ENCODE peak calls at places on chromosomes 5 and 9, in eight cellular contexts. V, B, D, R, Y, M, Z and K are unnamed samples.

GRCh38 chr5:119031905-119032304 is 39.0 kb upstream of the DMXL1 start:
- DNase-seq in Y (no peak), Z (no peak), R (no peak), B (peak), D (no peak), M (no peak), V (peak), K (peak)

GRCh38 chr5:132198571-132198970 is 29.1 kb downstream of the P4HA2 start:
- DNase-seq in Z (no peak), Y (no peak), B (no peak), R (no peak), V (no peak), M (no peak), D (no peak), K (no peak)

GRCh38 chr5:68550031-68550430 is 334.5 kb downstream of the PIK3R1 start:
- DNase-seq in V (no peak), M (no peak), R (no peak), Y (no peak), D (no peak), B (no peak), Z (no peak), K (no peak)

GRCh38 chr9:133727876-133728441 is 10.2 kb downstream of the SARDH start:
- DNase-seq in M (peak), Z (no peak), D (peak), Y (no peak), B (no peak), V (no peak), R (no peak), K (no peak)

GRCh38 chr9:108184941-108185340 is 670.8 kb downstream of the ACTL7B start:
- DNase-seq in R (no peak), M (no peak), Y (no peak), V (no peak), B (peak), Z (no peak), D (no peak), K (no peak)

GRCh38 chr5:170903075-170903474 is 41.3 kb downstream of the RANBP17 start:
- DNase-seq in B (no peak), R (no peak), M (no peak), Y (no peak), V (no peak), Z (no peak), D (no peak), K (no peak)

GRCh38 chr9:68749579-68750159 is 44.6 kb downstream of the PIP5K1B start:
- DNase-seq in D (no peak), Y (no peak), V (no peak), R (no peak), Z (no peak), M (no peak), B (no peak), K (no peak)

GRCh38 chr9:4734150-4734549 is 6.9 kb downstream of the AK3 start:
- DNase-seq in M (no peak), Z (no peak), V (no peak), Y (no peak), D (no peak), R (no peak), B (no peak), K (no peak)

GRCh38 chr9:126312584-126313551 is 13.8 kb upstream of the MVB12B start:
- DNase-seq in M (no peak), V (no peak), D (no peak), B (no peak), Y (no peak), R (no peak), Z (no peak), K (no peak)

GRCh38 chr5:62347928-62348327 is 41.9 kb downstream of the KIF2A start:
- DNase-seq in Y (no peak), Z (no peak), R (no peak), V (no peak), M (no peak), D (no peak), B (no peak), K (no peak)

GRCh38 chr9:128819716-128820664 is 1.7 kb downstream of the ENDOG start:
- DNase-seq in M (peak), Z (no peak), R (no peak), V (no peak), B (no peak), Y (peak), D (no peak), K (no peak)

GRCh38 chr5:34684281-34684979 is 28.3 kb downstream of the RAI14 start:
- DNase-seq in M (no peak), Z (no peak), D (no peak), R (no peak), B (peak), Y (peak), V (peak), K (no peak)

GRCh38 chr5:149005077-149005892 is 57.6 kb downstream of the SH3TC2 start:
- DNase-seq in R (no peak), M (no peak), B (peak), D (no peak), V (no peak), Z (no peak), Y (no peak), K (no peak)

GRCh38 chr5:126544087-126544740 is 50.8 kb downstream of the ALDH7A1 start:
- DNase-seq in M (no peak), R (peak), V (peak), Z (no peak), D (peak), B (peak), Y (peak), K (no peak)

GRCh38 chr9:134217431-134218210 is 53.3 kb upstream of the RNU6ATAC start:
- DNase-seq in Z (peak), R (no peak), V (peak), B (no peak), D (no peak), M (no peak), Y (no peak), K (no peak)

GRCh38 chr5:53127107-53127506 is 17.6 kb upstream of the MOCS2 start:
- DNase-seq in D (no peak), Z (no peak), B (no peak), Y (no peak), M (no peak), V (no peak), R (no peak), K (no peak)

GRCh38 chr9:92180669-92181181 is 65.5 kb upstream of the SPTLC1 start:
- DNase-seq in D (no peak), B (peak), Y (no peak), R (no peak), M (no peak), V (no peak), Z (peak), K (no peak)

GRCh38 chr9:36901528-36901927 is 132.5 kb downstream of the PAX5 start:
- DNase-seq in Y (no peak), R (no peak), V (no peak), M (no peak), D (no peak), Z (no peak), B (no peak), K (no peak)

GRCh38 chr5:6235726-6236125 is 142.6 kb downstream of the MED10 start:
- DNase-seq in M (no peak), B (no peak), R (no peak), Y (no peak), V (no peak), D (no peak), Z (no peak), K (no peak)

GRCh38 chr5:149039501-149039900 is 23.4 kb downstream of the SH3TC2 start:
- DNase-seq in B (no peak), R (no peak), Z (peak), D (no peak), M (no peak), Y (no peak), V (no peak), K (peak)

GRCh38 chr5:135041145-135041587 is 7.1 kb upstream of the PITX1 start:
- DNase-seq in R (no peak), V (no peak), B (no peak), D (no peak), Y (no peak), M (no peak), Z (no peak), K (no peak)

GRCh38 chr9:127825319-127826051 is 22.8 kb downstream of the FPGS start:
- DNase-seq in R (peak), M (peak), B (no peak), Z (no peak), D (peak), Y (peak), V (no peak), K (no peak)

GRCh38 chr9:86434039-86434726 is 80.0 kb upstream of the TUT7 start:
- DNase-seq in B (peak), V (peak), R (peak), Y (no peak), M (peak), Z (no peak), D (no peak), K (no peak)

GRCh38 chr5:158819840-158820620 is 279.7 kb downstream of the EBF1 start:
- DNase-seq in M (no peak), B (peak), Z (no peak), V (no peak), D (no peak), Y (no peak), R (no peak), K (no peak)

GRCh38 chr9:2934883-2935282 is 91.0 kb upstream of the PUM3 start:
- DNase-seq in B (no peak), V (no peak), D (no peak), M (no peak), Z (no peak), Y (no peak), R (no peak), K (no peak)

GRCh38 chr5:37495210-37495609 is 116.1 kb downstream of the WDR70 start:
- DNase-seq in M (no peak), V (no peak), R (no peak), D (no peak), Y (no peak), Z (no peak), B (peak), K (no peak)

GRCh38 chr5:107467137-107467932 is 203.4 kb downstream of the EFNA5 start:
- DNase-seq in B (peak), Y (no peak), D (no peak), R (peak), Z (no peak), M (no peak), V (no peak), K (no peak)

GRCh38 chr9:69603656-69604055 is 68.5 kb downstream of the APBA1 start:
- DNase-seq in B (no peak), Z (no peak), Y (no peak), R (no peak), V (no peak), D (no peak), M (no peak), K (no peak)

GRCh38 chr5:168353216-168353957 is 61.9 kb downstream of the WWC1 start:
- DNase-seq in R (no peak), B (peak), Z (no peak), Y (peak), V (no peak), M (no peak), D (peak), K (no peak)

GRCh38 chr5:107213025-107213424 is 457.7 kb downstream of the EFNA5 start:
- DNase-seq in R (no peak), Z (no peak), Y (no peak), M (no peak), D (no peak), V (no peak), B (no peak), K (no peak)

GRCh38 chr9:11107196-11107595 is 494.4 kb upstream of the PTPRD start:
- DNase-seq in B (no peak), D (no peak), M (no peak), Z (no peak), V (no peak), R (no peak), Y (no peak), K (no peak)

GRCh38 chr5:77230727-77231469 is 20.4 kb downstream of the PDE8B start:
- DNase-seq in D (no peak), Z (no peak), B (no peak), R (no peak), M (no peak), Y (no peak), V (no peak), K (no peak)

GRCh38 chr9:138117836-138118235 is 240.3 kb downstream of the CACNA1B start:
- DNase-seq in Y (no peak), Z (no peak), V (no peak), M (no peak), R (no peak), B (no peak), D (no peak), K (no peak)

GRCh38 chr9:2013688-2014087 is 1.5 kb upstream of the SMARCA2 start:
- DNase-seq in Z (peak), R (no peak), V (no peak), Y (no peak), M (no peak), D (no peak), B (peak), K (no peak)

GRCh38 chr9:122032346-122032745 is 60.8 kb downstream of the TTLL11 start:
- DNase-seq in M (no peak), V (no peak), Z (no peak), B (no peak), D (no peak), Y (no peak), R (no peak), K (no peak)

GRCh38 chr5:36458746-36459145 is 147.7 kb upstream of the SLC1A3 start:
- DNase-seq in Y (no peak), V (no peak), B (no peak), Z (no peak), R (no peak), M (no peak), D (no peak), K (no peak)

GRCh38 chr5:125484272-125485002 is 738.0 kb upstream of the ZNF608 start:
- DNase-seq in Z (no peak), V (peak), M (peak), R (no peak), B (peak), Y (peak), D (peak), K (no peak)

GRCh38 chr5:72634444-72634843 is 127.2 kb upstream of the ZNF366 start:
- DNase-seq in Z (no peak), B (no peak), D (no peak), V (no peak), R (no peak), M (no peak), Y (no peak), K (no peak)

GRCh38 chr5:146751781-146752401 is 126.7 kb downstream of the PPP2R2B start:
- DNase-seq in Y (no peak), B (no peak), D (peak), V (no peak), M (no peak), R (no peak), Z (no peak), K (no peak)

GRCh38 chr5:81194633-81195333 is 38.3 kb upstream of the CKMT2 start:
- DNase-seq in V (peak), Z (peak), Y (peak), B (peak), M (peak), D (peak), R (peak), K (peak)

GRCh38 chr5:127970081-127970480 is 113.5 kb upstream of the SLC12A2 start:
- DNase-seq in R (no peak), D (no peak), B (peak), M (no peak), V (no peak), Z (no peak), Y (no peak), K (no peak)
- TF ChIP-seq CTCF in R (no peak), D (no peak), B (no peak), M (no peak), V (no peak), Z (no peak), Y (no peak), K (no peak)

GRCh38 chr5:21654-22233 is 70.2 kb upstream of the PLEKHG4B start:
- DNase-seq in Y (no peak), M (no peak), V (peak), Z (no peak), B (peak), R (no peak), D (no peak), K (no peak)
- TF ChIP-seq CTCF in Y (no peak), M (no peak), V (peak), Z (peak), B (peak), R (no peak), D (no peak), K (no peak)

GRCh38 chr5:115641948-115642347 is 16.1 kb upstream of the TMED7 start:
- DNase-seq in Y (no peak), V (no peak), R (no peak), M (no peak), Z (no peak), D (no peak), B (no peak), K (no peak)

GRCh38 chr5:115637507-115637906 is 11.7 kb upstream of the TMED7 start:
- DNase-seq in M (no peak), V (no peak), R (no peak), Y (no peak), B (no peak), D (no peak), Z (no peak), K (no peak)

GRCh38 chr5:115639377-115639776 is 13.5 kb upstream of the TMED7 start:
- DNase-seq in M (no peak), Y (peak), B (no peak), V (no peak), R (no peak), Z (no peak), D (no peak), K (no peak)

GRCh38 chr5:115636008-115636407 is 10.2 kb upstream of the TMED7 start:
- DNase-seq in Y (no peak), Z (no peak), V (no peak), M (no peak), B (no peak), D (no peak), R (no peak), K (no peak)

DNA sequence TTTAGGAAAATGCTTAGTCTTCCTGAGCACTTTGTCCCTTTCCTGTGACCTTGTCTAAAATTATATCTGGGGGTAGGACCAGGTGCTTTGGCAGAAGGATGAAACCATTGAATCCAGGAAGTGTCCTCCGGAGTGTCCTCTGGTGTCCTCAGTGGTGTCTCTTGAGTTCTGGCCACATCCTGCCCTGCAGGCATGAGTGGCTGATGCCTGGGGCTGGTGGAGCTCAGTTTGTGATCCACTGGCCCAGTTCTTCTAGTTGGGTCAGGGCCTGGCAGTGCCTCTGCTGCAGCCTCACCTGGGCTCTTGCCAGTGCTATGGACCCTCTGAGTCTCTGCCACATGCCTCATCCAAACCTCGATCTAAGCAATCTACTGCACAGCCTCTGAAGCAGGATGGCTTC is 14.4 kb upstream of the TMED7 start:
- DNase-seq in Z (no peak), Y (no peak), V (no peak), B (no peak), R (no peak), D (no peak), M (no peak), K (no peak)
- TF ChIP-seq CTCF in Z (no peak), Y (no peak), V (no peak), B (no peak), R (no peak), D (no peak), M (no peak), K (no peak)

GRCh38 chr5:150992705-150993104 is 27.7 kb upstream of the GPX3 start:
- DNase-seq in Y (no peak), M (no peak), B (no peak), V (no peak), Z (no peak), D (no peak), R (no peak), K (no peak)

GRCh38 chr5:150987746-150988145 is 32.6 kb upstream of the GPX3 start:
- DNase-seq in R (no peak), V (no peak), D (no peak), M (no peak), Z (no peak), B (peak), Y (no peak), K (no peak)

GRCh38 chr5:150993836-150994412 is 26.5 kb upstream of the GPX3 start:
- DNase-seq in V (no peak), B (no peak), Z (no peak), R (no peak), D (no peak), Y (no peak), M (no peak), K (no peak)

GRCh38 chr5:150993422-150993821 is 27.0 kb upstream of the GPX3 start:
- DNase-seq in Y (no peak), V (no peak), D (no peak), Z (no peak), R (no peak), M (no peak), B (no peak), K (no peak)

GRCh38 chr5:150989695-150990094 is 30.7 kb upstream of the GPX3 start:
- DNase-seq in Y (no peak), R (no peak), D (no peak), B (no peak), Z (no peak), M (no peak), V (no peak), K (no peak)
- TF ChIP-seq CTCF in Y (no peak), R (no peak), D (no peak), B (no peak), Z (no peak), M (no peak), V (peak), K (no peak)

DNA sequence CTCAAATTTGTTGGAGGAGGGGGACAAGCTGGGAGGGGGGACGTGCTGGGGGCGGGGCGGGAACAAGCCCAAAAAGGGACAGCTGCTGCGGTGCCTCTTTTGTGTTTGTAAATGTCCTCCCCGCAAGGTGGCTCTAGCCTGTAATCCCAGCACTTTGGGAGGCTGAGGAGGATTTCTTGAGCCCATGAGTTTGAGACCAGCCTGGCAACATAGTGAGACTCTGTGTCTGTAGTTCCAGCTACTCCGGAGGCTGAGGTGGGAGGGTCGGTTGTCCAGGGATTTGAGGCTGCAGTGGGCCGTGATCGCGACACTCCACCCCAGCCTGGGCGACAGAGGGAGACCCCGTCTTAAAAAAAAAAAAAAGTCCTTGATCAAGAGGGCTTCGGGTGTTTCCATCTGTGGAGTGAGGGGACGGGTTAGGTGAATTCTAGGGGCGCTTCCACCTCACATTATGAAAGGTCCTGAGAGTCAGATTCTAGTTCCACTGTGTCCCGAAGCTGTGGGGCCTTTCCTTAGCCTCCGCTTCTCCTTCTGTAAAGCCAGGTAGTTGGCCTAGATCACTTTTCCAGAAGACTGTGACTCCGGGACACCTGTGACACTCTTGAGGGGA is 779 bp upstream of the CTNNA1 start:
- DNase-seq in Z (no peak), R (peak), B (peak), M (peak), D (no peak), Y (peak), V (peak), K (no peak)
- TF ChIP-seq CTCF in Z (no peak), R (no peak), B (peak), M (no peak), D (no peak), Y (peak), V (peak), K (no peak)

DNA sequence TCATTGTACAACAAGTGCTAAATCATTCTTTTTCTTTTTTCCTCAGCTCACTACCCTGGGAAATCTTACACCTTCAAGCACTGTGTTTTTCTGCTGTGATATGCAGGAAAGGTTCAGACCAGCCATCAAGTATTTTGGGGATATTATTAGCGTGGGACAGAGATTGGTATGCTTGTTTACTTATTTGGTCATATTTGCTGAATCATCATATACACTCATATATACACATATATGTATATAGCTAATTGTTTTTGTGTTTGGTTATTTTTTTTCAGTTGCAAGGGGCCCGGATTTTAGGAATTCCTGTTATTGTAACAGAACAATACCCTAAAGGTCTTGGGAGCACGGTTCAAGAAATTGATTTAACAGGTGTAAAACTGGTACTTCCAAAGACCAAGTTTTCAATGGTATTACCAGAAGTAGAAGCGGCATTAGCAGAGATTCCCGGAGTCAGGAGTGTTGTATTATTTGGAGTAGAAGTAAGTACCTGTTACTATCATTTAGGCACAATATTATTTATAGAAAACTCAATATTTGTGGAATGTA is 10.4 kb downstream of the ISOC1 start:
- DNase-seq in D (no peak), R (no peak), V (no peak), B (no peak), M (no peak), Y (no peak), Z (no peak), K (no peak)
- TF ChIP-seq CTCF in D (no peak), R (no peak), V (no peak), B (no peak), M (no peak), Y (no peak), Z (no peak), K (no peak)

GRCh38 chr5:64594601-64595518 is 89.0 kb downstream of the RGS7BP start:
- DNase-seq in B (peak), Z (no peak), D (no peak), R (peak), M (peak), Y (no peak), V (no peak), K (no peak)
- TF ChIP-seq CTCF in B (no peak), Z (no peak), D (no peak), R (peak), M (no peak), Y (no peak), V (peak), K (no peak)